ENCODE peak calls at places on chromosomes 11 and 22, in nine cellular contexts. G is colonic mucosa, O is cardiac muscle cell, F is GM23248, Y is MM.1S, C is HCT116, R is tibial nerve, K is fibroblast of lung, M is Peyer's patch. V is an unnamed sample.

GRCh38 chr11:6458352-6458751 is 15.4 kb downstream of the TRIM3 start:
- DNase-seq in G (no peak), O (no peak), F (no peak), Y (no peak), C (no peak), R (no peak), K (no peak), M (no peak), V (no peak)

GRCh38 chr11:1139441-1140066 is 18.2 kb upstream of the MUC5AC start:
- DNase-seq in G (peak; percentile 20), O (peak; percentile 31), F (no peak), Y (no peak), C (no peak), R (no peak), K (peak; percentile 87), M (peak; percentile 5), V (no peak)

GRCh38 chr11:83521647-83522596 is 235.8 kb upstream of the CCDC90B start:
- DNase-seq in G (no peak), O (peak; percentile 1), F (peak; percentile 46), Y (no peak), C (no peak), R (no peak), K (peak; percentile 7), M (no peak), V (no peak)

GRCh38 chr11:12091957-12092558 is 18.3 kb upstream of the MICAL2 start:
- DNase-seq in G (peak; percentile 64), O (no peak), F (no peak), Y (no peak), C (no peak), R (no peak), K (no peak), M (no peak), V (no peak)

GRCh38 chr11:46322759-46323158 is 24.5 kb upstream of the DGKZ start:
- DNase-seq in G (peak; percentile 52), O (peak; percentile 32), F (peak; percentile 74), Y (no peak), C (peak; percentile 45), R (no peak), K (no peak), M (no peak), V (no peak)

GRCh38 chr11:32918427-32918826 is 25.8 kb downstream of the QSER1 start:
- DNase-seq in G (no peak), O (no peak), F (no peak), Y (no peak), C (no peak), R (no peak), K (peak; percentile 39), M (no peak), V (no peak)

GRCh38 chr11:69718147-69718546 is 14.3 kb upstream of the FGF19 start:
- DNase-seq in G (no peak), O (peak; percentile 47), F (peak; percentile 48), Y (no peak), C (no peak), R (no peak), K (no peak), M (no peak), V (no peak)

GRCh38 chr11:17991799-17992433 is 20.9 kb downstream of the SERGEF start:
- DNase-seq in G (peak; percentile 40), O (peak; percentile 73), F (peak; percentile 72), Y (peak; percentile 51), C (peak; percentile 42), R (no peak), K (peak; percentile 35), M (peak; percentile 22), V (peak; percentile 37)

GRCh38 chr11:3155691-3156258 is 9.3 kb downstream of the OSBPL5 start:
- DNase-seq in G (no peak), O (peak; percentile 43), F (peak; percentile 84), Y (no peak), C (no peak), R (no peak), K (peak; percentile 29), M (no peak), V (no peak)

GRCh38 chr11:108500169-108500568 is 2.0 kb upstream of the POGLUT3 start:
- DNase-seq in G (no peak), O (no peak), F (no peak), Y (no peak), C (no peak), R (no peak), K (no peak), M (no peak), V (no peak)

GRCh38 chr22:33837806-33838205 is 82.5 kb downstream of the LARGE1 start:
- DNase-seq in G (no peak), O (no peak), F (no peak), Y (no peak), C (no peak), R (no peak), K (peak; percentile 17), M (no peak), V (no peak)

GRCh38 chr22:17918840-17919239 is 105.5 kb downstream of the MICAL3 start:
- DNase-seq in G (no peak), O (no peak), F (peak; percentile 48), Y (no peak), C (no peak), R (no peak), K (peak; percentile 76), M (no peak), V (no peak)

GRCh38 chr11:12066056-12066798 is 44.2 kb upstream of the MICAL2 start:
- DNase-seq in G (no peak), O (peak; percentile 78), F (peak; percentile 98), Y (no peak), C (peak; percentile 93), R (no peak), K (peak; percentile 96), M (no peak), V (no peak)

GRCh38 chr22:50299724-50300619 is 7.5 kb downstream of the PLXNB2 start:
- DNase-seq in G (peak; percentile 95), O (no peak), F (peak; percentile 43), Y (no peak), C (no peak), R (no peak), K (no peak), M (no peak), V (no peak)
- H3K4me3 ChIP-seq in G (peak overlapping the region; percentile 41), O (peak overlapping the region; percentile 16), F (peak overlapping the region; percentile 60), Y (no peak overlapping the region), C (peak overlapping the region; percentile 46), R (peak overlapping the region; percentile 51), K (no peak overlapping the region), M (peak overlapping the region; percentile 40), V (no peak overlapping the region)

GRCh38 chr11:9669954-9670353 is 6.1 kb downstream of the SWAP70 start:
- DNase-seq in G (no peak), O (no peak), F (no peak), Y (no peak), C (no peak), R (no peak), K (no peak), M (no peak), V (no peak)
- H3K4me1 ChIP-seq in G (no peaks in the 10 kb centered on the region), O (peaks cover 3% of the 10 kb centered on the region), F (peaks cover 7% of the 10 kb centered on the region), Y (no peaks in the 10 kb centered on the region), C (no peaks in the 10 kb centered on the region), R (peaks cover 4% of the 10 kb centered on the region), K (no peaks in the 10 kb centered on the region), M (peaks cover under 1% of the 10 kb centered on the region), V (peaks cover 1% of the 10 kb centered on the region)

GRCh38 chr11:63764712-63765631 is 3.6 kb downstream of the ZFTA start:
- DNase-seq in G (peak; percentile 81), O (peak; percentile 48), F (no peak), Y (no peak), C (no peak), R (no peak), K (no peak), M (no peak), V (no peak)

GRCh38 chr11:63764201-63764711 is 4.3 kb downstream of the ZFTA start:
- DNase-seq in G (no peak), O (no peak), F (no peak), Y (no peak), C (no peak), R (no peak), K (no peak), M (no peak), V (no peak)

GRCh38 chr11:63761870-63762661 is 6.5 kb downstream of the ZFTA start:
- DNase-seq in G (peak; percentile 32), O (no peak), F (no peak), Y (no peak), C (no peak), R (no peak), K (no peak), M (no peak), V (no peak)

GRCh38 chr11:63762662-63763505 is 5.7 kb downstream of the ZFTA start:
- DNase-seq in G (peak; percentile 64), O (peak; percentile 71), F (no peak), Y (no peak), C (no peak), R (no peak), K (peak; percentile 54), M (no peak), V (no peak)

DNA sequence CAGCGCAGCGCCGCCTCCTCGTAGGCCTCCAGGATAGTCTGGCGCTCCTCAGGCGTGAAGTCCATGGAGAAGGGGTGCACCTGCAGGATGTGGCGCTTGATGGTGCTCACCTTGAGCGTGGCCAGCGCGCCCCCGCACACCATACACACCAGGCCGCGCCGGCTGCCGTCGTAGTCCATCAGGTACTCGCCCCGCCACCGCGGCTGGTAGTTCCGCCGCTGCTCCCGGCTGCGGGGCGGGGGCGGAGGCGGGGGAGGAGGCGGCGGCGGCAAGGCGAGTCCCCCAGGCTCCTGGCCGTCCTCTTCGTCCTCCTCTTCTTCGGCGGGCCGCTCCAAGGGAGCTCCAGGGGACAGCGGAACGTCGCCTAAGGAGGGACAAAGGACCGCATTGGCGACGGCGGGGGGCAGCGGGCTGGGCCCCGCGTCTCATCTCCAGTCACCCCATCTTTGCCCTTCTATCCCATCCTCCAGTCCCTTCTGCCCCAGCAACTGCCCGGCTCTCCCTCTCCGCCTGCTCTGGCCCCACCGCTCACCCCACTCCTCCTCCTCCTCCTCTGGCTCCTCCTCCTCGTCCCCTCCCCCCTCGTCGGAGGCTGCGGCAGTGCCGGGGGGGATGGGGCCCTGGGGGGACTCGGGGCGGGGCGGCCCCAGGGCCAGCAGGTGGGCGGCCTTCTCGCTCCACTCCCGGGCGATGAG is 4.9 kb downstream of the ZFTA start:
- DNase-seq in G (peak; percentile 27), O (peak; percentile 62), F (no peak), Y (no peak), C (no peak), R (no peak), K (no peak), M (no peak), V (no peak)
- H3K4me3 ChIP-seq in G (peak overlapping the region; percentile 34), O (peak overlapping the region; percentile 12), F (no peak overlapping the region), Y (no peak overlapping the region), C (no peak overlapping the region), R (peak overlapping the region; percentile 45), K (no peak overlapping the region), M (peak overlapping the region; percentile 24), V (no peak overlapping the region)

DNA sequence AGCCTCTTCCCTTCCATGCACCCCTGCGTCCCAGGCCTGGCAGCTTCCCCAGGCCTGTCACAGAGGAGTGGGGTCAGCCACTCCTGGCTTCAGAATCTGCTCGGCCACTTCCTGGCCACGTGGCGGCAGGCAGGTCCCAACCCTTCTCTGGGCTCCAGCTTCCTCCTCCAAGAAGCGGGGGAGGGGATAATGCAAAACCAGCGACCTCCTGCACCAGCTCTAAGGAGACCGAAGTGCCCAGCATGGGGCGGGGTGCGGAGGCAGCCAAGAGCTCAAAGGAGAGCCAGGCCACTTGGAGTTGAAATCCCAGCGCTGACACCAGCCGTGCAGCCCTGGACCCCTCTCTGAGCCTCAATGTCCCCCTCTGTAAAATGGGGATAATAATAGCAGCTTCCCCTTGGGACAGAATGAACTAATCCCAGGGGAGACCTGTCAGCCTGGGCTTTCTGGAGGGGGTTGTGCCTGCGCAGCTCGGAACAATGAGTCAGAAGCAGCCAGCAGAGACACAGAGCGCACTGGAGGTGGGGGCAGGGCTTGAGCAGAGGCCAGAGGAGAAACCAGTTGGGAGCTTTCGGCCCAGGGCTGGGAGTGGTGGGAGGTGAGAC is 22.8 kb upstream of the PICK1 start:
- DNase-seq in G (peak; percentile 58), O (peak; percentile 95), F (peak; percentile 96), Y (no peak), C (peak; percentile 68), R (no peak), K (peak; percentile 91), M (no peak), V (no peak)
- H3K4me1 ChIP-seq in G (peaks cover 4% of the 10 kb centered on the region), O (peaks cover 19% of the 10 kb centered on the region), F (peaks cover 19% of the 10 kb centered on the region), Y (no peaks in the 10 kb centered on the region), C (peaks cover 23% of the 10 kb centered on the region), R (peaks cover 62% of the 10 kb centered on the region), K (peaks cover 30% of the 10 kb centered on the region), M (no peaks in the 10 kb centered on the region), V (no peaks in the 10 kb centered on the region)